ENCODE peak calls at places on chromosomes 2 and 18, in nine cellular contexts. W is kidney glomerular epithelial cell; K is activated CD4-positive, alpha-beta T cell treated with anti-CD3 and anti-CD28 coated beads, Interleukin-2, amount 50 U/mL, for 1 hour; U is CD8-positive, alpha-beta T cell; Q is mesothelial cell of epicardium; X is islet precursor cell; R is neuronal stem cell; O is C1 segment of cervical spinal cord; E is activated T-helper 1 cell treated with anti-CD3 and anti-CD28 coated beads, Interleukin-12 subunit alpha, Interleukin-12 subunit beta, Interleukin-2, Interleukin-4 antibody, amounts not matched to agents 30 ng/mL and 10 ng/mL and 1 ng/mL, durations not matched to agents 14 hours and 24 hours and 36 hours. M is an unnamed sample.

GRCh38 chr2:55490554-55490953 is 29.0 kb upstream of the CFAP36 start:
- DNase-seq in U (no peak), O (no peak), W (peak), K (no peak), E (no peak), R (no peak), X (peak), Q (no peak), M (no peak)

GRCh38 chr2:144233226-144234114 is 286.4 kb downstream of the ZEB2 start:
- DNase-seq in E (no peak), Q (no peak), U (no peak), O (no peak), W (no peak), K (no peak), X (no peak), R (no peak), M (no peak)

GRCh38 chr2:68747918-68748317 is 13.3 kb downstream of the ARHGAP25 start:
- DNase-seq in E (no peak), W (no peak), R (no peak), X (no peak), U (no peak), O (no peak), K (no peak), Q (no peak), M (no peak)

GRCh38 chr18:34400837-34401236 is 176.1 kb upstream of the NOL4 start:
- DNase-seq in O (no peak), W (no peak), E (no peak), Q (no peak), R (no peak), U (no peak), X (no peak), K (no peak), M (no peak)

GRCh38 chr2:30653847-30654246 is 153.4 kb downstream of the CAPN13 start:
- DNase-seq in E (no peak), W (no peak), U (no peak), R (no peak), Q (no peak), K (no peak), X (no peak), O (no peak), M (no peak)

GRCh38 chr2:176002684-176003225 is 688 bp upstream of the LNPK start:
- DNase-seq in O (peak), U (no peak), K (no peak), E (no peak), W (no peak), X (no peak), R (no peak), Q (no peak), M (no peak)

GRCh38 chr2:158806941-158807340 is 11.8 kb downstream of the DAPL1 start:
- DNase-seq in Q (no peak), U (no peak), R (no peak), E (no peak), X (no peak), K (no peak), O (no peak), W (peak), M (no peak)

GRCh38 chr18:58962331-58962730 is 97.7 kb downstream of the ZNF532 start:
- DNase-seq in E (no peak), U (no peak), W (no peak), R (no peak), K (no peak), Q (no peak), O (no peak), X (no peak), M (no peak)

GRCh38 chr2:113156278-113157107 is 17.3 kb upstream of the PSD4 start:
- DNase-seq in W (no peak), O (no peak), E (no peak), K (no peak), U (no peak), X (no peak), Q (no peak), R (no peak), M (no peak)

M was measured in activated T-helper 2 cell treated with anti-CD3 and anti-CD28 coated beads, Interferon-gamma antibody, Interleukin-2, Interleukin-4, amounts not matched to agents 10 μg/mL and 5 μg/mL and 100 μg/mL, durations not matched to agents 14 hours and 24 hours and 36 hours.